ENCODE peak calls at places on chromosomes 4 and X, in eight cellular contexts. W, G, F, A, K, Q, X and I are unnamed samples.

GRCh38 chr4:139666735-139667266 is 1.2 kb downstream of the MGST2 start:
- DNase-seq in W (peak; percentile 36), G (no peak), F (peak; percentile 70), A (peak; percentile 66), K (peak; percentile 63), Q (no peak), X (peak; percentile 41), I (peak; percentile 72)

GRCh38 chr4:81215936-81216335 is 914 bp upstream of the PRKG2 start:
- DNase-seq in W (no peak), G (no peak), F (peak; percentile 71), A (no peak), K (no peak), Q (no peak), X (no peak), I (no peak)

GRCh38 chr4:14916554-14917304 is 85.6 kb upstream of the CPEB2 start:
- DNase-seq in W (peak; percentile 49), G (no peak), F (peak; percentile 60), A (no peak), K (no peak), Q (peak; percentile 84), X (no peak), I (peak; percentile 80)

GRCh38 chr4:70637239-70637920 is 8.8 kb downstream of the ENAM start:
- DNase-seq in W (no peak), G (no peak), F (peak; percentile 16), A (no peak), K (no peak), Q (no peak), X (no peak), I (no peak)

GRCh38 chrX:22404297-22404696 is 131.6 kb downstream of the CBLL2 start:
- DNase-seq in W (no peak), G (no peak), F (peak; percentile 22), A (no peak), K (no peak), Q (no peak), X (no peak), I (no peak)

GRCh38 chrX:147914609-147915008 is 2.9 kb downstream of the FMR1 start:
- DNase-seq in W (no peak), G (no peak), F (no peak), A (no peak), K (no peak), Q (no peak), X (no peak), I (no peak)

GRCh38 chr4:176769519-176769918 is 23.2 kb downstream of the VEGFC start:
- DNase-seq in W (no peak), G (no peak), F (peak; percentile 98), A (no peak), K (no peak), Q (peak; percentile 90), X (no peak), I (peak; percentile 96)

GRCh38 chr4:146510942-146511341 is 10.8 kb downstream of the SLC10A7 start:
- DNase-seq in W (no peak), G (no peak), F (no peak), A (no peak), K (no peak), Q (no peak), X (no peak), I (no peak)

GRCh38 chr4:36254355-36254754 is 10.0 kb upstream of the ARAP2 start:
- DNase-seq in W (no peak), G (no peak), F (no peak), A (no peak), K (no peak), Q (no peak), X (no peak), I (no peak)

GRCh38 chr4:99927566-99927965 is 18.9 kb downstream of the DNAJB14 start:
- DNase-seq in W (no peak), G (no peak), F (peak; percentile 22), A (no peak), K (no peak), Q (no peak), X (no peak), I (peak; percentile 23)

GRCh38 chrX:9207142-9207541 is 173.2 kb upstream of the FAM9B start:
- DNase-seq in W (peak; percentile 4), G (no peak), F (peak; percentile 12), A (no peak), K (no peak), Q (no peak), X (no peak), I (peak; percentile 1)

GRCh38 chr4:169485791-169486742 is 126.3 kb downstream of the NEK1 start:
- DNase-seq in W (peak; percentile 23), G (peak; percentile 32), F (peak; percentile 79), A (no peak), K (peak; percentile 14), Q (no peak), X (peak; percentile 44), I (peak; percentile 78)